ENCODE peak calls at places on chromosomes 3 and 15, in four cellular contexts. One of them, this sample, is unnamed. For H3K36me3, the result is how much of the 10 kb centered on the place peaks cover.

GRCh38 chr15:100570735-100571363 is 31.1 kb downstream of the LINS1 start:
- DNase-seq in endothelial cell of umbilical vein: no peak
- DNase-seq in mucosa of descending colon: no peak
- DNase-seq in tibial nerve: no peak
- DNase-seq in this sample: no peak

GRCh38 chr3:124269619-124270018 is 277.7 kb upstream of the ROPN1 start:
- DNase-seq in endothelial cell of umbilical vein: no peak
- DNase-seq in mucosa of descending colon: no peak
- DNase-seq in tibial nerve: no peak
- DNase-seq in this sample: no peak

GRCh38 chr15:49831206-49831965 is 210.5 kb downstream of the DTWD1 start:
- DNase-seq in endothelial cell of umbilical vein: peak
- DNase-seq in mucosa of descending colon: no peak
- DNase-seq in tibial nerve: no peak
- DNase-seq in this sample: peak

GRCh38 chr15:80162059-80162554 is 9.3 kb downstream of the FAH start:
- DNase-seq in endothelial cell of umbilical vein: no peak
- DNase-seq in mucosa of descending colon: no peak
- DNase-seq in tibial nerve: no peak
- DNase-seq in this sample: no peak

GRCh38 chr3:82739390-82739789 is 977.9 kb upstream of the GBE1 start:
- DNase-seq in endothelial cell of umbilical vein: no peak
- DNase-seq in mucosa of descending colon: no peak
- DNase-seq in tibial nerve: no peak
- DNase-seq in this sample: no peak

GRCh38 chr3:61078016-61078415 is 173.2 kb downstream of the FHIT start:
- DNase-seq in endothelial cell of umbilical vein: no peak
- DNase-seq in mucosa of descending colon: no peak
- DNase-seq in tibial nerve: no peak
- DNase-seq in this sample: no peak

GRCh38 chr3:134145183-134145582 is 105.5 kb downstream of the RYK start:
- DNase-seq in endothelial cell of umbilical vein: no peak
- DNase-seq in mucosa of descending colon: no peak
- DNase-seq in tibial nerve: no peak
- DNase-seq in this sample: no peak

GRCh38 chr3:169575381-169575780 is 88.1 kb downstream of the MECOM start:
- DNase-seq in endothelial cell of umbilical vein: peak
- DNase-seq in mucosa of descending colon: no peak
- DNase-seq in tibial nerve: no peak
- DNase-seq in this sample: no peak

GRCh38 chr15:23069496-23070166 is 30.3 kb upstream of the TUBGCP5 start:
- DNase-seq in endothelial cell of umbilical vein: no peak
- DNase-seq in mucosa of descending colon: no peak
- DNase-seq in tibial nerve: no peak
- DNase-seq in this sample: no peak

GRCh38 chr3:117547956-117548550 is 838.5 kb downstream of the TUSC7 start:
- DNase-seq in endothelial cell of umbilical vein: no peak
- DNase-seq in mucosa of descending colon: no peak
- DNase-seq in tibial nerve: no peak
- DNase-seq in this sample: no peak

GRCh38 chr3:42674151-42674550 is 11.2 kb upstream of the KLHL40 start:
- DNase-seq in endothelial cell of umbilical vein: no peak
- DNase-seq in mucosa of descending colon: no peak
- DNase-seq in tibial nerve: no peak
- DNase-seq in this sample: no peak

GRCh38 chr3:193768069-193768391 is 175.0 kb downstream of the OPA1 start:
- DNase-seq in endothelial cell of umbilical vein: no peak
- DNase-seq in mucosa of descending colon: no peak
- DNase-seq in tibial nerve: no peak
- DNase-seq in this sample: no peak

GRCh38 chr15:50778089-50778488 is 12.6 kb upstream of the SPPL2A start:
- DNase-seq in endothelial cell of umbilical vein: no peak
- DNase-seq in mucosa of descending colon: no peak
- DNase-seq in tibial nerve: no peak
- DNase-seq in this sample: no peak

GRCh38 chr3:69290430-69290829 is 95.5 kb downstream of the FRMD4B start:
- DNase-seq in endothelial cell of umbilical vein: no peak
- DNase-seq in mucosa of descending colon: no peak
- DNase-seq in tibial nerve: no peak
- DNase-seq in this sample: no peak

GRCh38 chr15:87354661-87355410 is 901.7 kb downstream of the NTRK3 start:
- DNase-seq in endothelial cell of umbilical vein: no peak
- DNase-seq in mucosa of descending colon: no peak
- DNase-seq in tibial nerve: no peak
- DNase-seq in this sample: peak

GRCh38 chr3:65245133-65246076 is 557.6 kb upstream of the ADAMTS9 start:
- DNase-seq in endothelial cell of umbilical vein: peak
- DNase-seq in mucosa of descending colon: no peak
- DNase-seq in tibial nerve: no peak
- DNase-seq in this sample: no peak

GRCh38 chr3:98994128-98994762 is 92.8 kb upstream of the DCBLD2 start:
- DNase-seq in endothelial cell of umbilical vein: peak
- DNase-seq in mucosa of descending colon: no peak
- DNase-seq in tibial nerve: no peak
- DNase-seq in this sample: no peak

GRCh38 chr3:186386883-186387560 is 25.0 kb upstream of the DGKG start:
- DNase-seq in endothelial cell of umbilical vein: no peak
- DNase-seq in mucosa of descending colon: no peak
- DNase-seq in tibial nerve: no peak
- DNase-seq in this sample: no peak

GRCh38 chr3:149588909-149589308 is 68.9 kb downstream of the WWTR1 start:
- DNase-seq in endothelial cell of umbilical vein: no peak
- DNase-seq in mucosa of descending colon: no peak
- DNase-seq in tibial nerve: no peak
- DNase-seq in this sample: no peak

GRCh38 chr3:152128356-152128755 is 140.4 kb upstream of the MBNL1 start:
- DNase-seq in endothelial cell of umbilical vein: no peak
- DNase-seq in mucosa of descending colon: no peak
- DNase-seq in tibial nerve: no peak
- DNase-seq in this sample: peak

GRCh38 chr3:73365756-73366397 is 258.9 kb downstream of the PDZRN3 start:
- DNase-seq in endothelial cell of umbilical vein: no peak
- DNase-seq in mucosa of descending colon: peak
- DNase-seq in tibial nerve: peak
- DNase-seq in this sample: no peak

GRCh38 chr3:5138214-5138981 is 16.3 kb downstream of the ARL8B start:
- DNase-seq in endothelial cell of umbilical vein: peak
- DNase-seq in mucosa of descending colon: no peak
- DNase-seq in tibial nerve: no peak
- DNase-seq in this sample: no peak

GRCh38 chr3:131353946-131354345 is 27.6 kb upstream of the NUDT16 start:
- DNase-seq in endothelial cell of umbilical vein: peak
- DNase-seq in mucosa of descending colon: no peak
- DNase-seq in tibial nerve: no peak
- DNase-seq in this sample: no peak

GRCh38 chr3:66836363-66837152 is 161.5 kb upstream of the KBTBD8 start:
- DNase-seq in endothelial cell of umbilical vein: peak
- DNase-seq in mucosa of descending colon: no peak
- DNase-seq in tibial nerve: no peak
- DNase-seq in this sample: no peak

GRCh38 chr15:78195735-78196201 is 38.6 kb downstream of the ACSBG1 start:
- DNase-seq in endothelial cell of umbilical vein: peak
- DNase-seq in mucosa of descending colon: peak
- DNase-seq in tibial nerve: no peak
- DNase-seq in this sample: no peak

GRCh38 chr3:50616003-50616769 is 765 bp upstream of the MAPKAPK3 start:
- DNase-seq in endothelial cell of umbilical vein: peak
- DNase-seq in mucosa of descending colon: peak
- DNase-seq in tibial nerve: peak
- DNase-seq in this sample: no peak

GRCh38 chr15:66401130-66402021 is 14.7 kb downstream of the MAP2K1 start:
- DNase-seq in endothelial cell of umbilical vein: no peak
- DNase-seq in mucosa of descending colon: no peak
- DNase-seq in tibial nerve: no peak
- DNase-seq in this sample: no peak

GRCh38 chr3:11198070-11198469 is 43.8 kb downstream of the HRH1 start:
- DNase-seq in endothelial cell of umbilical vein: no peak
- DNase-seq in mucosa of descending colon: no peak
- DNase-seq in tibial nerve: no peak
- DNase-seq in this sample: no peak

GRCh38 chr15:77402740-77403379 is 17.0 kb downstream of the PEAK1 start:
- DNase-seq in endothelial cell of umbilical vein: peak
- DNase-seq in mucosa of descending colon: no peak
- DNase-seq in tibial nerve: no peak
- DNase-seq in this sample: peak

DNA sequence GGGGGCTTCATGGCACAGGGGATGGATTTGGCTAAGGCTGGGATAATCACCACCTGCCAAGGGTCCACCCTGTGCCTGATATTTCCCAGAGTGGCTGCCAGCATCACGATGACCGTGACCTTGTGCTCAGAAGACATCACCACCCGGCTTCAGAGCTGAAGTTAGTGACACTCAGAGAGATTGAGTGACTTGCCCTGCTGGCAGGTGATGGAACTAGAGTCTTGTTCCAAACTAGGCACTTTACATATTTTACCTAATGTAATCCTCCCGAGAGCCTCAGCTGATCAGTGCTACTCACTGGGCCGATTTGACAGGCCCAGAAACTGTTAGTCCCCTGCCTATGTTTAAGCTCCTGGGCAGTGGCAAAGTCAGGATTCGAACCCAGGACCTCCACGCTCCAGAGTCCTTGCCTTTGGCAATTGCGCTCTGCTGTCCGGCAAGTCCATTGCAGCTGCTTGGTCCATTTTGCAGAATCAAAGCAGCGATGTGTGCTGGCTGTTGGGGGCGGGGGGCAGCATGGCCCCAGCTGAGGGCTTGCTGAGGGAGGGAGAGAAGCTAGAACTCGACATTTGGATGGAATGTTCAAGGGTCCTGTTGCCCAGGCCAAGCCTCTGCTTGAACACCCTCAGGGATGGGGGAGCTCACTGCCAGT is 74.8 kb upstream of the GATA2 start:
- DNase-seq in endothelial cell of umbilical vein: no peak
- DNase-seq in mucosa of descending colon: no peak
- DNase-seq in tibial nerve: no peak
- DNase-seq in this sample: no peak
- TF ChIP-seq CTCF in endothelial cell of umbilical vein: peak
- TF ChIP-seq CTCF in mucosa of descending colon: no peak
- TF ChIP-seq CTCF in tibial nerve: no peak
- TF ChIP-seq CTCF in this sample: no peak

GRCh38 chr3:127811717-127812116 is 10.6 kb downstream of the MGLL start:
- DNase-seq in endothelial cell of umbilical vein: no peak
- DNase-seq in mucosa of descending colon: no peak
- DNase-seq in tibial nerve: no peak
- DNase-seq in this sample: no peak
- H3K36me3 ChIP-seq in endothelial cell of umbilical vein: under half
- H3K36me3 ChIP-seq in mucosa of descending colon: under half
- H3K36me3 ChIP-seq in tibial nerve: under half
- H3K36me3 ChIP-seq in this sample: under half

DNA sequence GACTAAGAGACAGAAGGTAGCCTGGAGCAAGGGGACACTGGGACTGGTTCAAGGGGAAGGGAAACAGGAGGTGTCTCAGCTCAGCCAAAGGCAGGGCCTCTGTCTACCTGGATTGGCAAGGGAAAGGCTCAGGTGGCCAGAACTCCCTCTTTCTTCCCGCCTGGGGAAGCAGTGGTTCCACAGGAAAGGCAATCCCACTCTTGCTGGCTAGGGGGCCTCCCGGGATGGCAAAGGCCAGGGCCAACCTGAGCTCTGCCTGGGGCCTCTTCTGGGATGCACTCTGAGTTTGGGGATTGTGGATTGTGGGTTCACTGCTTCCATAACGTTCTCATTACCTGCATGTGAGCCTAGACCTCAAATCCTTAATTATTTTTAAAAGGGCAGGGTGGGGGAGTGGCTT is 13.0 kb upstream of the PARP6 start:
- DNase-seq in endothelial cell of umbilical vein: no peak
- DNase-seq in mucosa of descending colon: no peak
- DNase-seq in tibial nerve: no peak
- DNase-seq in this sample: no peak
- TF ChIP-seq CTCF in endothelial cell of umbilical vein: no peak
- TF ChIP-seq CTCF in mucosa of descending colon: no peak
- TF ChIP-seq CTCF in tibial nerve: no peak
- TF ChIP-seq CTCF in this sample: no peak

GRCh38 chr3:46914849-46915248 is 37.3 kb downstream of the PTH1R start:
- DNase-seq in endothelial cell of umbilical vein: no peak
- DNase-seq in mucosa of descending colon: no peak
- DNase-seq in tibial nerve: no peak
- DNase-seq in this sample: no peak
- H3K36me3 ChIP-seq in endothelial cell of umbilical vein: under half
- H3K36me3 ChIP-seq in mucosa of descending colon: under half
- H3K36me3 ChIP-seq in tibial nerve: under half
- H3K36me3 ChIP-seq in this sample: under half

GRCh38 chr15:68256675-68257450 is 20.7 kb upstream of the FEM1B start:
- DNase-seq in endothelial cell of umbilical vein: peak
- DNase-seq in mucosa of descending colon: peak
- DNase-seq in tibial nerve: peak
- DNase-seq in this sample: peak
- TF ChIP-seq CTCF in endothelial cell of umbilical vein: no peak
- TF ChIP-seq CTCF in mucosa of descending colon: no peak
- TF ChIP-seq CTCF in tibial nerve: no peak
- TF ChIP-seq CTCF in this sample: peak

DNA sequence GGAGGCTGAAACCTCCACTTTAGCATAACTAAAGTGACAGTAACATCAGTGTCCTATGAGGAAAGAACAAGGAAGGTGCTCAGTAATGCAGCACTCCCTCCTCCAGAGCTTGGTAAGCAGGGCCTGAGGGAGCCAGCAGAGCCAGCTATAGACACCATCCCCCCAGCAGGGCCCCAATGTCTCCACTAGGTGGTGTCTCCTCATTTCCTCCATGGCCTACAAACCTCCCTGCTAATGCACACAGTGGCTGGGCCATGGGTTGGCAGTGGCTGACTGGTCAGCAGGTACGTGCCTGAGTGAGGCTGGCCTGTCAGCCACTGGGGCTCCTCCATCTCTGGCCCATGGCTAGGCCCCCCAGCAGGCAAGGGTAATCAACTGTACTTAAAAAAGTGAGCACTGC is 13.6 kb downstream of the MRPS25 start:
- DNase-seq in endothelial cell of umbilical vein: peak
- DNase-seq in mucosa of descending colon: peak
- DNase-seq in tibial nerve: no peak
- DNase-seq in this sample: no peak
- H3K36me3 ChIP-seq in endothelial cell of umbilical vein: under half
- H3K36me3 ChIP-seq in mucosa of descending colon: under half
- H3K36me3 ChIP-seq in tibial nerve: half or more
- H3K36me3 ChIP-seq in this sample: under half

This sample was measured in BJ.